ENCODE peak calls at places on chromosomes 6 and 20, in eight cellular contexts. E, T, W, S, B, Y, Z and Q are unnamed samples.

GRCh38 chr6:121951918-121952379 is 447.5 kb upstream of the HSF2 start:
- DNase-seq in E (no peak), T (no peak), W (no peak), S (no peak), B (no peak), Y (no peak), Z (no peak), Q (no peak)

GRCh38 chr6:142773324-142773723 is 171.7 kb downstream of the HIVEP2 start:
- DNase-seq in E (no peak), T (no peak), W (no peak), S (no peak), B (no peak), Y (peak), Z (no peak), Q (no peak)

GRCh38 chr20:4978050-4978918 is 23.0 kb downstream of the SLC23A2 start:
- DNase-seq in E (no peak), T (no peak), W (no peak), S (no peak), B (no peak), Y (no peak), Z (no peak), Q (no peak)

GRCh38 chr20:9287062-9287461 is 218.2 kb downstream of the PLCB4 start:
- DNase-seq in E (no peak), T (no peak), W (no peak), S (no peak), B (no peak), Y (no peak), Z (no peak), Q (no peak)

GRCh38 chr6:1608976-1609661 is 596 bp upstream of the FOXC1 start:
- DNase-seq in E (no peak), T (peak), W (no peak), S (no peak), B (no peak), Y (no peak), Z (no peak), Q (no peak)

GRCh38 chr6:151962246-151962846 is 154.9 kb downstream of the ESR1 start:
- DNase-seq in E (no peak), T (no peak), W (no peak), S (no peak), B (no peak), Y (no peak), Z (no peak), Q (no peak)

GRCh38 chr20:38447251-38447661 is 12.1 kb upstream of the SNHG17 start:
- DNase-seq in E (no peak), T (no peak), W (no peak), S (no peak), B (no peak), Y (no peak), Z (no peak), Q (no peak)

GRCh38 chr6:67345946-67346345 is 1289.1 kb upstream of the ADGRB3 start:
- DNase-seq in E (no peak), T (no peak), W (no peak), S (no peak), B (no peak), Y (no peak), Z (no peak), Q (no peak)

GRCh38 chr6:16179970-16180431 is 51.1 kb downstream of the MYLIP start:
- DNase-seq in E (no peak), T (no peak), W (no peak), S (no peak), B (no peak), Y (no peak), Z (no peak), Q (no peak)

GRCh38 chr20:63325021-63325471 is 32.1 kb downstream of the COL20A1 start:
- DNase-seq in E (no peak), T (no peak), W (no peak), S (no peak), B (no peak), Y (no peak), Z (no peak), Q (no peak)

GRCh38 chr6:26576407-26576843 is 20.3 kb upstream of the ABT1 start:
- DNase-seq in E (no peak), T (no peak), W (no peak), S (no peak), B (no peak), Y (no peak), Z (no peak), Q (no peak)

GRCh38 chr6:104789770-104790190 is 69.9 kb downstream of the HACE1 start:
- DNase-seq in E (peak), T (no peak), W (peak), S (no peak), B (no peak), Y (no peak), Z (no peak), Q (no peak)

GRCh38 chr20:7866279-7866678 is 74.0 kb downstream of the HAO1 start:
- DNase-seq in E (no peak), T (no peak), W (no peak), S (no peak), B (peak), Y (no peak), Z (no peak), Q (no peak)